ENCODE peak calls at places on chromosomes 11 and 22, in four cellular contexts. One of them, this sample, is unnamed.

GRCh38 chr22:25375683-25376082 is 156.2 kb downstream of the CRYBB2 start:
- DNase-seq in GM12878: no peak
- DNase-seq in SK-N-SH: no peak
- DNase-seq in K562: no peak
- DNase-seq in this sample: peak; percentile 23

GRCh38 chr22:48670317-48670716 is 1157.4 kb downstream of the BRD1 start:
- DNase-seq in GM12878: no peak
- DNase-seq in SK-N-SH: no peak
- DNase-seq in K562: no peak
- DNase-seq in this sample: no peak

GRCh38 chr11:61962213-61963015 is 5.0 kb downstream of the FTH1 start:
- DNase-seq in GM12878: no peak
- DNase-seq in SK-N-SH: no peak
- DNase-seq in K562: no peak
- DNase-seq in this sample: no peak

GRCh38 chr11:35540526-35540925 is 15.1 kb upstream of the PAMR1 start:
- DNase-seq in GM12878: no peak
- DNase-seq in SK-N-SH: no peak
- DNase-seq in K562: no peak
- DNase-seq in this sample: no peak

GRCh38 chr11:22449441-22449840 is 111.3 kb downstream of the SLC17A6 start:
- DNase-seq in GM12878: no peak
- DNase-seq in SK-N-SH: no peak
- DNase-seq in K562: no peak
- DNase-seq in this sample: no peak

GRCh38 chr22:48923909-48924475 is 903.7 kb downstream of the BRD1 start:
- DNase-seq in GM12878: no peak
- DNase-seq in SK-N-SH: no peak
- DNase-seq in K562: no peak
- DNase-seq in this sample: no peak

GRCh38 chr22:49021097-49021925 is 806.4 kb downstream of the BRD1 start:
- DNase-seq in GM12878: no peak
- DNase-seq in SK-N-SH: peak; percentile 13
- DNase-seq in K562: no peak
- DNase-seq in this sample: no peak

GRCh38 chr11:132911186-132911585 is 621.1 kb downstream of the OPCML start:
- DNase-seq in GM12878: no peak
- DNase-seq in SK-N-SH: no peak
- DNase-seq in K562: no peak
- DNase-seq in this sample: no peak

GRCh38 chr22:32802291-32802826 is 854 bp downstream of the TIMP3 start:
- DNase-seq in GM12878: no peak
- DNase-seq in SK-N-SH: no peak
- DNase-seq in K562: no peak
- DNase-seq in this sample: no peak

GRCh38 chr11:59939482-59939881 is 1.2 kb downstream of the OOSP1 start:
- DNase-seq in GM12878: no peak
- DNase-seq in SK-N-SH: no peak
- DNase-seq in K562: no peak
- DNase-seq in this sample: no peak

GRCh38 chr11:133955945-133956421 is 785 bp downstream of the IGSF9B start:
- DNase-seq in GM12878: no peak
- DNase-seq in SK-N-SH: peak; percentile 71
- DNase-seq in K562: no peak
- DNase-seq in this sample: no peak

GRCh38 chr11:8039530-8040260 is 41.3 kb upstream of the TUB start:
- DNase-seq in GM12878: no peak
- DNase-seq in SK-N-SH: no peak
- DNase-seq in K562: no peak
- DNase-seq in this sample: no peak

GRCh38 chr11:74425100-74425499 is 26.9 kb upstream of the PGM2L1 start:
- DNase-seq in GM12878: no peak
- DNase-seq in SK-N-SH: no peak
- DNase-seq in K562: no peak
- DNase-seq in this sample: no peak

GRCh38 chr22:30424471-30425326 is 869 bp upstream of the MTFP1 start:
- DNase-seq in GM12878: no peak
- DNase-seq in SK-N-SH: no peak
- DNase-seq in K562: no peak
- DNase-seq in this sample: no peak

GRCh38 chr22:37229012-37229804 is 14.9 kb downstream of the RAC2 start:
- DNase-seq in GM12878: no peak
- DNase-seq in SK-N-SH: peak; percentile 56
- DNase-seq in K562: no peak
- DNase-seq in this sample: no peak

GRCh38 chr11:125626381-125626950 is 1.5 kb downstream of the CHEK1 start:
- DNase-seq in GM12878: peak; percentile 36
- DNase-seq in SK-N-SH: no peak
- DNase-seq in K562: no peak
- DNase-seq in this sample: peak; percentile 14

GRCh38 chr11:2272241-2272945 is 2.0 kb upstream of the ASCL2 start:
- DNase-seq in GM12878: no peak
- DNase-seq in SK-N-SH: no peak
- DNase-seq in K562: no peak
- DNase-seq in this sample: no peak

GRCh38 chr11:17734418-17734911 is at the start of gene KCNC1:
- DNase-seq in GM12878: no peak
- DNase-seq in SK-N-SH: peak; percentile 93
- DNase-seq in K562: peak; percentile 21
- DNase-seq in this sample: peak; percentile 62

GRCh38 chr22:31905356-31905755 is 39.0 kb upstream of the YWHAH start:
- DNase-seq in GM12878: no peak
- DNase-seq in SK-N-SH: no peak
- DNase-seq in K562: no peak
- DNase-seq in this sample: no peak

GRCh38 chr22:38570841-38571364 is 920 bp upstream of the DMC1 start:
- DNase-seq in GM12878: no peak
- DNase-seq in SK-N-SH: peak; percentile 26
- DNase-seq in K562: no peak
- DNase-seq in this sample: peak; percentile 48

GRCh38 chr11:1564535-1565172 is 7.4 kb downstream of the DUSP8 start:
- DNase-seq in GM12878: no peak
- DNase-seq in SK-N-SH: peak; percentile 88
- DNase-seq in K562: peak; percentile 93
- DNase-seq in this sample: peak; percentile 80

GRCh38 chr11:6925636-6926207 is 504 bp upstream of the ZNF215 start:
- DNase-seq in GM12878: no peak
- DNase-seq in SK-N-SH: no peak
- DNase-seq in K562: peak; percentile 52
- DNase-seq in this sample: no peak

GRCh38 chr11:122042981-122043380 is 73.0 kb downstream of the BLID start:
- DNase-seq in GM12878: no peak
- DNase-seq in SK-N-SH: no peak
- DNase-seq in K562: no peak
- DNase-seq in this sample: no peak

GRCh38 chr11:87219266-87219665 is 181.5 kb downstream of the TMEM135 start:
- DNase-seq in GM12878: peak; percentile 28
- DNase-seq in SK-N-SH: no peak
- DNase-seq in K562: no peak
- DNase-seq in this sample: peak; percentile 19

GRCh38 chr11:35974878-35975578 is 31.2 kb downstream of the LDLRAD3 start:
- DNase-seq in GM12878: no peak
- DNase-seq in SK-N-SH: no peak
- DNase-seq in K562: no peak
- DNase-seq in this sample: no peak

GRCh38 chr11:73950869-73951710 is at the start of gene DNAJB13:
- DNase-seq in GM12878: peak; percentile 23
- DNase-seq in SK-N-SH: peak; percentile 72
- DNase-seq in K562: peak; percentile 79
- DNase-seq in this sample: peak; percentile 75

GRCh38 chr11:101617735-101618332 is 34.0 kb upstream of the TRPC6 start:
- DNase-seq in GM12878: no peak
- DNase-seq in SK-N-SH: no peak
- DNase-seq in K562: no peak
- DNase-seq in this sample: peak; percentile 24

GRCh38 chr11:126732981-126733380 is 267.6 kb downstream of the KIRREL3 start:
- DNase-seq in GM12878: peak; percentile 11
- DNase-seq in SK-N-SH: no peak
- DNase-seq in K562: no peak
- DNase-seq in this sample: no peak

GRCh38 chr11:71283960-71284359 is 31.6 kb upstream of the SHANK2 start:
- DNase-seq in GM12878: no peak
- DNase-seq in SK-N-SH: no peak
- DNase-seq in K562: no peak
- DNase-seq in this sample: no peak

GRCh38 chr11:71284525-71285092 is 32.2 kb upstream of the SHANK2 start:
- DNase-seq in GM12878: no peak
- DNase-seq in SK-N-SH: peak; percentile 57
- DNase-seq in K562: no peak
- DNase-seq in this sample: no peak

GRCh38 chr11:71285111-71285510 is 32.7 kb upstream of the SHANK2 start:
- DNase-seq in GM12878: no peak
- DNase-seq in SK-N-SH: no peak
- DNase-seq in K562: no peak
- DNase-seq in this sample: no peak

GRCh38 chr11:71282581-71283351 is 30.4 kb upstream of the SHANK2 start:
- DNase-seq in GM12878: no peak
- DNase-seq in SK-N-SH: no peak
- DNase-seq in K562: no peak
- DNase-seq in this sample: no peak

DNA sequence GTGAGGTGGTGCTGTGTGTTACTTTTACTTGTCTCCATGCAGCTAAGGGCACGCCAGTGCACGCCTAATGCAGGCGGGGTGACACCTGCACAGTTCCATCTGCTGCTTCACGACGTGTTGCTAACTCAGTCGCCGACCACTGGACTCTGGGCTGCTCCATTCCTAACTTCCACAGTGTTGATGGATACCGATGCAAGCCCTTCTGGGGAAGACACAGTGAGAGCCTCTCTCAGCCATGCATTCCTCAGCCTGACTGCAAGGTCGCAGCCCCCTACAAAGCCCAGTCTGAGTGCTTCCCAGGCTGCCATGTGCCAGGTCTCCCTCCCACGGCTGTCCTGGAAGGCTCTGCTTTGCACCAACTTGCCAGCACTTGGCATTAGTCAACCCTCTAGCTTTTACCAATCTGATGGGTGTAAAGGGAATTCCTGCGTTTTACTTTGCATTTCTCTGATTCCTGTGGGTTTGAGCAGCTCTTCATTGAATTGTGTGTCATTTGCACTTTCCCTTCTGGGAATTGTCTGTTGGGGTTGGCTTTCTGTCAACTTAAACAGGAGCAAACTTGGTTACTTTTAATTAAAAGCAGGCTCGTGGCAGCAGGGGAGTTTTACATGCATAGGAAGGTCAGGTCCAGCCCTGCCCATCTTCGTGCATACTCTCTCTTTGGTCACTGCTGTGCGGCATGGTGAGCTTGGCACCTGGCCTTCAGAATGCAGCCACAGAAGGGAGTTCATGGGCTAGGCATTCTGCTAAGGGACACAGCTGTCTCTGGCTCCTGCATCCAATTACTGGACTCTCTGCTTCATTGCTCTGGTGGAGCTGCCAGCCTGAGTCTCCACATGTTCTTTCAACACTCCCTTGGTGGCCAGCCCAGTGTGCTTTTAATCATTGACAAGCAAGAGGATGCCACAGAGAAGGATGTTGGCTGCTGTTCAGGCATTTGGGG is 34.6 kb upstream of the SHANK2 start:
- DNase-seq in GM12878: no peak
- DNase-seq in SK-N-SH: peak; percentile 61
- DNase-seq in K562: no peak
- DNase-seq in this sample: peak; percentile 11
- TF ChIP-seq USF1 in GM12878: no peak
- TF ChIP-seq USF1 in SK-N-SH: no peak
- TF ChIP-seq USF1 in K562: no peak
- TF ChIP-seq USF1 in this sample: no peak

DNA sequence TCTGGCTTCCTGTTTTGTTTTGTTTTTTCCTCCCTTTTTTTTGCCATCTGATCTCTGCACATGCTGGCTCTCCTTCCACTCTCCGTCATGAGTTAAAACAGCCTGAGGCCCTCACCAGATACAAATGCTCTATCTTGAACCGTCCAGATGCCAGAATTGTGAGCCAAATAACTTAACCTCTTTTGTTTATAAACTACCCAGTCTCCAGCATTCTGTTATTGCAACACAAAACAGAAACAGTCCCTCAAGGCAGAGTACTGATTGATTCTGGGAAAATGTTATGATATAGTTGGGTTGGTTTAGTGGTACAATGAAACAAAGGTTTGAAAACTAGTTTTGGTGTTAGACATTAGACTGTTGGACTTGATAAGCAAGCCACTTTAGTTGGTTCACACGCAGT is 1390.0 kb upstream of the RAG2 start:
- DNase-seq in GM12878: no peak
- DNase-seq in SK-N-SH: peak; percentile 28
- DNase-seq in K562: no peak
- DNase-seq in this sample: no peak
- TF ChIP-seq USF1 in GM12878: no peak
- TF ChIP-seq USF1 in SK-N-SH: no peak
- TF ChIP-seq USF1 in K562: no peak
- TF ChIP-seq USF1 in this sample: no peak

GRCh38 chr11:44072757-44073658 is 6.9 kb downstream of the ACCS start:
- DNase-seq in GM12878: no peak
- DNase-seq in SK-N-SH: no peak
- DNase-seq in K562: no peak
- DNase-seq in this sample: no peak
- TF ChIP-seq USF1 in GM12878: no peak
- TF ChIP-seq USF1 in SK-N-SH: no peak
- TF ChIP-seq USF1 in K562: no peak
- TF ChIP-seq USF1 in this sample: no peak

DNA sequence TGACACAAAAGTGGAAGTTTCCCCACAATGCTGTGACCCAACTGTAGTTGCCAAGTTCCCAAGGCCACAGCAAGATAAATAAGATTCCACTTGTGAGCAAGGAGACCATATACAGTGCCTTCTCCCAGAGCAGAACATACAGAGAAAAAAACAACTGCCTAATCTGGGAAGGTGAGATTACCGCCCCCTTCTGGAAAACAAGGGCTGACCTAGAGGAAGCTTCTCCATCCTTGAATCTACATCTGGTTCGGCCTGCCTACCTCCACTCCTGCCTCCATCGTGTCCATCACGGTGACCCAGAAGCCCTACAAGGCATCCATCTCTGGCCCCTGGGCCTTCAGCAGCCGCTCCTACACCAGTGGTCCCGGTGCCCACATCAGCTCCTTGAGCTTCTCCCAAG is 6.1 kb upstream of the RNASEH2C start:
- DNase-seq in GM12878: no peak
- DNase-seq in SK-N-SH: no peak
- DNase-seq in K562: peak; percentile 27
- DNase-seq in this sample: no peak
- TF ChIP-seq USF1 in GM12878: no peak
- TF ChIP-seq USF1 in SK-N-SH: no peak
- TF ChIP-seq USF1 in K562: no peak
- TF ChIP-seq USF1 in this sample: no peak

This sample was measured in WTC11.